ENCODE peak calls at places on chromosome 7, in five cellular contexts. T is adipocyte, E is cardiac muscle cell, L is H1, P is uterus. K is an unnamed sample. For H3K4me1, the result is how much of the 10 kb centered on the place peaks cover.

GRCh38 chr7:126605056-126605455 is 647.7 kb downstream of the GRM8 start:
- DNase-seq in E (no peak), L (no peak), P (no peak), T (no peak), K (no peak)

GRCh38 chr7:150435390-150436073 is 14.9 kb upstream of the GIMAP8 start:
- DNase-seq in L (no peak), P (no peak), E (no peak), T (no peak), K (no peak)

GRCh38 chr7:95204618-95205017 is 119.7 kb downstream of the PON1 start:
- DNase-seq in L (no peak), P (no peak), T (no peak), E (no peak), K (no peak)

GRCh38 chr7:83413831-83414230 is 235.1 kb downstream of the SEMA3E start:
- DNase-seq in L (no peak), E (peak), P (no peak), T (no peak), K (peak)

GRCh38 chr7:106102387-106102966 is 9.6 kb downstream of the SYPL1 start:
- DNase-seq in L (no peak), E (no peak), T (no peak), P (no peak), K (no peak)

GRCh38 chr7:150973571-150974451 is 4.3 kb downstream of the KCNH2 start:
- DNase-seq in T (no peak), L (no peak), E (no peak), P (no peak), K (no peak)

GRCh38 chr7:92489634-92490033 is 11.9 kb upstream of the ERVW-1 start:
- DNase-seq in L (no peak), P (no peak), E (no peak), T (no peak), K (no peak)

GRCh38 chr7:66928388-66928787 is 7.4 kb downstream of the TMEM248 start:
- DNase-seq in T (no peak), L (no peak), P (no peak), E (no peak), K (no peak)

GRCh38 chr7:32155712-32156111 is 85.5 kb upstream of the PDE1C start:
- DNase-seq in E (no peak), L (no peak), T (no peak), P (no peak), K (no peak)

GRCh38 chr7:16926283-16926682 is 44.5 kb upstream of the AGR3 start:
- DNase-seq in T (peak), P (no peak), L (no peak), E (peak), K (peak)

GRCh38 chr7:157978766-157979165 is 608.9 kb downstream of the PTPRN2 start:
- DNase-seq in E (no peak), T (no peak), L (no peak), P (no peak), K (no peak)

GRCh38 chr7:30870821-30871518 is 40.7 kb upstream of the AQP1 start:
- DNase-seq in T (no peak), E (no peak), P (no peak), L (no peak), K (no peak)

GRCh38 chr7:29878081-29878688 is 71.9 kb downstream of the WIPF3 start:
- DNase-seq in L (no peak), T (peak), P (no peak), E (peak), K (peak)

GRCh38 chr7:37366445-37366844 is 82.2 kb downstream of the ELMO1 start:
- DNase-seq in E (no peak), T (no peak), P (no peak), L (no peak), K (no peak)

GRCh38 chr7:141563956-141564623 is 12.9 kb downstream of the AGK start:
- DNase-seq in L (no peak), E (no peak), P (no peak), T (no peak), K (peak)

GRCh38 chr7:20064974-20065862 is 152.0 kb downstream of the MACC1 start:
- DNase-seq in E (peak), T (peak), P (no peak), L (no peak), K (no peak)

GRCh38 chr7:4151926-4152549 is 530.1 kb upstream of the FOXK1 start:
- DNase-seq in P (no peak), E (no peak), T (no peak), L (no peak), K (peak)

GRCh38 chr7:42606217-42606905 is 305.5 kb downstream of the C7orf25 start:
- DNase-seq in P (no peak), E (peak), L (no peak), T (peak), K (no peak)

GRCh38 chr7:126806614-126807013 is 446.1 kb downstream of the GRM8 start:
- DNase-seq in L (no peak), T (no peak), E (no peak), P (no peak), K (no peak)

GRCh38 chr7:20778063-20778721 is 8.5 kb downstream of the SP8 start:
- DNase-seq in T (peak), L (no peak), E (peak), P (no peak), K (peak)

GRCh38 chr7:100752994-100753393 is 19.6 kb downstream of the ZAN start:
- DNase-seq in P (no peak), L (no peak), T (no peak), E (no peak), K (no peak)

GRCh38 chr7:113143486-113144257 is 25.3 kb upstream of the SMIM30 start:
- DNase-seq in P (no peak), L (no peak), T (no peak), E (no peak), K (no peak)

GRCh38 chr7:1675036-1675671 is 5.1 kb downstream of the ELFN1 start:
- DNase-seq in L (no peak), P (no peak), T (no peak), E (no peak), K (no peak)

GRCh38 chr7:54747234-54747633 is 11.8 kb downstream of the SEC61G start:
- DNase-seq in E (no peak), T (no peak), P (no peak), L (no peak), K (no peak)

GRCh38 chr7:124723012-124723411 is 42.6 kb downstream of the GPR37 start:
- DNase-seq in T (peak), E (no peak), P (no peak), L (no peak), K (peak)

GRCh38 chr7:150341263-150342118 is at the start of gene RARRES2:
- DNase-seq in P (peak), E (peak), T (no peak), L (no peak), K (no peak)

GRCh38 chr7:39332142-39332541 is 234.1 kb upstream of the YAE1 start:
- DNase-seq in L (no peak), T (no peak), P (no peak), E (no peak), K (no peak)

GRCh38 chr7:69992938-69993337 is 394.7 kb downstream of the AUTS2 start:
- DNase-seq in T (no peak), L (no peak), E (no peak), P (no peak), K (no peak)

GRCh38 chr7:101172005-101172853 is 6.9 kb upstream of the VGF start:
- DNase-seq in T (no peak), P (no peak), L (no peak), E (no peak), K (no peak)

GRCh38 chr7:115009139-115009538 is 87.2 kb downstream of the MDFIC start:
- DNase-seq in L (no peak), T (peak), P (no peak), E (no peak), K (peak)

GRCh38 chr7:32347244-32347828 is 142.8 kb downstream of the LSM5 start:
- DNase-seq in T (peak), E (peak), P (no peak), L (no peak), K (peak)

GRCh38 chr7:33757050-33757449 is 148.3 kb upstream of the BMPER start:
- DNase-seq in L (no peak), E (no peak), P (peak), T (no peak), K (no peak)

GRCh38 chr7:23467731-23468720 is 2.3 kb downstream of the IGF2BP3 start:
- DNase-seq in T (peak), L (no peak), P (no peak), E (peak), K (peak)

GRCh38 chr7:51295435-51296269 is 21.0 kb downstream of the COBL start:
- DNase-seq in P (no peak), T (no peak), L (no peak), E (no peak), K (peak)

GRCh38 chr7:17304926-17305325 is 6.5 kb downstream of the AHR start:
- DNase-seq in L (no peak), P (no peak), T (peak), E (no peak), K (peak)

GRCh38 chr7:133011746-133012145 is 70.1 kb downstream of the CHCHD3 start:
- DNase-seq in L (no peak), P (no peak), T (no peak), E (no peak), K (no peak)

GRCh38 chr7:77838929-77839491 is 40.4 kb downstream of the PHTF2 start:
- DNase-seq in T (no peak), L (no peak), P (no peak), E (no peak), K (no peak)

GRCh38 chr7:16034353-16034752 is 347.9 kb upstream of the MEOX2 start:
- DNase-seq in P (no peak), E (no peak), L (no peak), T (no peak), K (peak)

GRCh38 chr7:74585844-74586243 is 71.7 kb upstream of the GTF2I start:
- DNase-seq in E (no peak), T (no peak), L (no peak), P (no peak), K (no peak)
- H3K4me1 ChIP-seq in E (under half), T (under half), L (under half), P (under half), K (under half)

DNA sequence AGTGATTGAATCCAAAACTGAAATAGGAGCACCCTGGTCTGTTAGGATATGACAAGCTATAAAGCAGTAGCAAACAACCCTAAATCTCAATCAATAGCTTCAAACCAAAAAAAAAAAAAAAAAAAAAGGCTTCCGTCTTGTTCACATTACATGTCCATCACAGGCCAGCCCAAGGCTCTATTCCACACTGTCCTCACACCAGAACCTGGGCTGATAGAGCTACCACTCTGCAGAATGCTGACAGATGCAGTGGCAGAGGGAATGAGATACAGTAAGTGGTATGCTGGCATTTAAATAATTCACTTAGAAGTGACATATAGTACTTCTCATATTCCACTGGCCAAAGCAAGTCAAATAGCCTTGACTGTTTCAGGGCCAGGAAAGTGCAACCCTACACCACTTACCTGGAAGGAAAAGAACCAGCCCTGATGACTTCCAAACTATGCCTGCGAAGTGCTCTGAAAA is 5.8 kb downstream of the CDCA7L start:
- DNase-seq in P (no peak), T (no peak), E (no peak), L (no peak), K (no peak)
- H3K4me1 ChIP-seq in P (under half), T (under half), E (under half), L (under half), K (under half)

GRCh38 chr7:108809356-108809755 is 239.7 kb downstream of the DNAJB9 start:
- DNase-seq in E (no peak), P (no peak), T (no peak), L (no peak), K (no peak)

GRCh38 chr7:108802639-108803038 is 233.0 kb downstream of the DNAJB9 start:
- DNase-seq in P (no peak), T (no peak), L (no peak), E (no peak), K (no peak)

GRCh38 chr7:108808556-108808955 is 238.9 kb downstream of the DNAJB9 start:
- DNase-seq in P (no peak), T (no peak), E (no peak), L (no peak), K (no peak)

DNA sequence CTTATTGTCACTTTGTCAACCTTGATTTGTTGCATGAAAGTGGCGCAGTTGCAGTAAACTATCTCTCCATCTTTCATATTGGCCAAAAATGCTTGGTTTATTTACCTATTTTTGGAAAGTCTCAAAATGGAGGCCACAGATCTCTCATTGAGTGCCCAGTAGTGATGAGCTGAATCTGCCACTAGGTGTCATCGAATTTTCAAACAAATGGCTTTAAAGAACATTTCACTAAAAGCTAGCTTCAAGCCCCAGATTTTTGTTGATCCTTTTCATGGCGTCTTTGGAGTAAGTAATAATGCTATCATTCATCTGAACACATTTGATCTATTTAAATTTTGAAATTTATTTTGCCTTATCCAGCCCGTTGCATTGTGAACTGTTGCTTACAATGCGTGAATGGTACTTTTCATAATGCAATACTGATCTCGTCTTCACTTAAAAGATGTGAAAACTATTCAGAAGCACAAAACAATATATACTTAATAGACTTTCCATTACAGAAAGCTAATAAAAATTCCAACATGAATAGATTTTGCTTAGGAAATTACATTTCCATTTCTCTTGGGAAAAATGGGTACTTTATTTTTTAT is 236.2 kb downstream of the DNAJB9 start:
- DNase-seq in P (no peak), T (peak), L (no peak), E (no peak), K (peak)
- H3K4me1 ChIP-seq in P (under half), T (under half), L (under half), E (under half), K (under half)

DNA sequence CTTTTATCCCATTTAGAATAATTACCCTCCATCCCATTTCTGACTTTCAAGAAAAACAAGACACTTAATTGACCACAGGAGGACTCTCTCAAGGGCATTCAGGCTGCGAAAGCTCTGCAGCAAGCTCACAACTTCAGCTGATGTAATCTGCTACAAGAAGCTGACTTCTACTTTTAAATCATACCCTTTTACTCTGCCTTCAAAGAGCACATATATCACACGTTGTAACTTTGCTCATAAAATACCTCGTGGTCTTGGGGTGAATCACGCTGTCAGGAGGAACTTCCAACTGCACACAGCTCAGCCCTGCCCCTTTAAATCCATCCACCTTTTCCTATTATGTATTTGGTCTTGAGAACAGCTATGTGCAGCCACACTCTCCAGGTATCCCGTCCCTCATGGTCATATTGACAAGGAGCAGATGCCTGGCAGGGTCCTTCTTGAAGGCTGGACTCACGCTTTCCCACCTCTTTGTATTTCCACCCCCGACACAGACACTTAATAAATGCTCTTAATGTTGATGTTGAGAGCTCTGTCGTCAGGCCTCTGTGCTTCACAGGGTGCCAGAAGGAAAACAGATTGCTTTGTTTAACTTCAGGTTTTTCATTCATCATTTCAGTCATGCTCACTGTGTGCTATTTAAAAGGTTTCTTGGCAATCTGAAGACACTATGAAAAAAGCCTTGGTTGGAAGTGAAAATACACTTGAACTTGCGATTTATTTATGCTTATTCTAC is 47.6 kb downstream of the ICA1 start:
- DNase-seq in L (no peak), P (peak), E (peak), T (peak), K (peak)
- H3K4me1 ChIP-seq in L (under half), P (under half), E (under half), T (half or more), K (under half)

GRCh38 chr7:28684729-28685211 is 272.5 kb downstream of the CREB5 start:
- DNase-seq in L (no peak), P (no peak), E (no peak), T (no peak), K (no peak)
- H3K4me1 ChIP-seq in L (under half), P (under half), E (under half), T (under half), K (under half)

DNA sequence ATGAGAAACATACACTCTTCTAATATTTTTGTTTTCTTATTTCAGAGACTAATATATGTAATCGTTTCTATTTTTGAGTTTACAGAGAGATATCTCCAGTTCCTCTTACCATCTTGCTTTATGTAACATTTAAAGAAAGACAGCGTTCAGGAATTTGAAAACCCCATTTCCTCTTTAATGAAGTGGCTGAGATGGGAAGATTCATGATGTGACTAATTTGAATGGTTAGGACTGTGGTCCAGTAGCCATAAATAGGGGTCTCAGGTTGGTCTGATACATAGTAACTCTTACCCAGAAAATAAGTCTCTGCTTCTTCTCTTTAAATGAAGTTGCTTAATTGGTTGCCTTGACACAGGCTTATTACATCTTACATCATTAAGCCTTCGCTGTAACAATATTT is 6.9 kb downstream of the KMT2E start:
- DNase-seq in E (no peak), T (no peak), L (no peak), P (no peak), K (no peak)
- H3K4me1 ChIP-seq in E (under half), T (half or more), L (under half), P (under half), K (under half)

GRCh38 chr7:137934176-137934826 is 67.6 kb downstream of the CREB3L2 start:
- DNase-seq in L (no peak), E (no peak), P (no peak), T (no peak), K (no peak)

GRCh38 chr7:137933270-137934017 is 68.4 kb downstream of the CREB3L2 start:
- DNase-seq in L (no peak), E (no peak), P (peak), T (peak), K (no peak)

GRCh38 chr7:137931823-137932222 is 70.1 kb downstream of the CREB3L2 start:
- DNase-seq in T (no peak), E (no peak), P (no peak), L (no peak), K (no peak)

GRCh38 chr7:137930616-137931015 is 71.3 kb downstream of the CREB3L2 start:
- DNase-seq in T (peak), P (no peak), L (no peak), E (no peak), K (peak)

GRCh38 chr7:137932881-137933269 is 69.0 kb downstream of the CREB3L2 start:
- DNase-seq in P (no peak), E (no peak), T (peak), L (no peak), K (peak)
- H3K4me1 ChIP-seq in P (under half), E (half or more), T (under half), L (under half), K (under half)

K was measured in PC-3.